ENCODE peak calls at places on chromosomes 1 and 21, in six cellular contexts. One of them, this sample, is unnamed. For H3K4me1, the result is how much of the 10 kb centered on the place peaks cover.

GRCh38 chr1:171715813-171716251 is 26.0 kb downstream of the VAMP4 start:
- DNase-seq in PC-3: peak
- DNase-seq in fibroblast of lung: peak
- DNase-seq in adrenal gland: no peak
- DNase-seq in A549: peak
- DNase-seq in body of pancreas: no peak
- DNase-seq in this sample: no peak

GRCh38 chr1:209617047-209617673 is 33.6 kb downstream of the CAMK1G start:
- DNase-seq in A549: no peak
- DNase-seq in PC-3: no peak
- DNase-seq in adrenal gland: no peak
- DNase-seq in body of pancreas: no peak
- DNase-seq in fibroblast of lung: no peak
- DNase-seq in this sample: peak

GRCh38 chr1:245216356-245217110 is 61.7 kb downstream of the KIF26B start:
- DNase-seq in PC-3: no peak
- DNase-seq in body of pancreas: no peak
- DNase-seq in adrenal gland: no peak
- DNase-seq in A549: no peak
- DNase-seq in fibroblast of lung: no peak
- DNase-seq in this sample: no peak

GRCh38 chr1:57088689-57089088 is 122.9 kb upstream of the C8B start:
- DNase-seq in fibroblast of lung: no peak
- DNase-seq in adrenal gland: no peak
- DNase-seq in A549: no peak
- DNase-seq in PC-3: no peak
- DNase-seq in body of pancreas: no peak
- DNase-seq in this sample: no peak

GRCh38 chr1:15128520-15129313 is 24.8 kb upstream of the TMEM51 start:
- DNase-seq in PC-3: peak
- DNase-seq in fibroblast of lung: peak
- DNase-seq in adrenal gland: peak
- DNase-seq in body of pancreas: peak
- DNase-seq in A549: peak
- DNase-seq in this sample: no peak

GRCh38 chr21:34004984-34005383 is 68.4 kb upstream of the MRPS6 start:
- DNase-seq in A549: no peak
- DNase-seq in fibroblast of lung: peak
- DNase-seq in PC-3: no peak
- DNase-seq in body of pancreas: no peak
- DNase-seq in adrenal gland: peak
- DNase-seq in this sample: no peak

GRCh38 chr1:247334378-247335133 is 2.9 kb upstream of the ZNF496 start:
- DNase-seq in body of pancreas: no peak
- DNase-seq in adrenal gland: no peak
- DNase-seq in fibroblast of lung: no peak
- DNase-seq in PC-3: no peak
- DNase-seq in A549: no peak
- DNase-seq in this sample: no peak

GRCh38 chr1:78304766-78305165 is 186.0 kb upstream of the PTGFR start:
- DNase-seq in adrenal gland: no peak
- DNase-seq in fibroblast of lung: peak
- DNase-seq in body of pancreas: no peak
- DNase-seq in A549: no peak
- DNase-seq in PC-3: no peak
- DNase-seq in this sample: no peak

GRCh38 chr1:111192643-111193519 is 7.6 kb downstream of the DENND2D start:
- DNase-seq in fibroblast of lung: no peak
- DNase-seq in PC-3: no peak
- DNase-seq in body of pancreas: no peak
- DNase-seq in adrenal gland: no peak
- DNase-seq in A549: no peak
- DNase-seq in this sample: no peak

GRCh38 chr1:110551278-110551809 is 32.4 kb upstream of the KCNA10 start:
- DNase-seq in body of pancreas: no peak
- DNase-seq in A549: no peak
- DNase-seq in PC-3: no peak
- DNase-seq in adrenal gland: no peak
- DNase-seq in fibroblast of lung: no peak
- DNase-seq in this sample: no peak

GRCh38 chr1:221900678-221901077 is 158.8 kb upstream of the DUSP10 start:
- DNase-seq in PC-3: no peak
- DNase-seq in A549: no peak
- DNase-seq in fibroblast of lung: no peak
- DNase-seq in adrenal gland: no peak
- DNase-seq in body of pancreas: no peak
- DNase-seq in this sample: no peak

GRCh38 chr1:228015276-228016180 is 8.7 kb downstream of the WNT3A start:
- DNase-seq in fibroblast of lung: no peak
- DNase-seq in body of pancreas: no peak
- DNase-seq in PC-3: peak
- DNase-seq in A549: no peak
- DNase-seq in adrenal gland: peak
- DNase-seq in this sample: peak

GRCh38 chr21:39258207-39258606 is 55.2 kb downstream of the BRWD1 start:
- DNase-seq in fibroblast of lung: no peak
- DNase-seq in body of pancreas: no peak
- DNase-seq in A549: no peak
- DNase-seq in PC-3: no peak
- DNase-seq in adrenal gland: no peak
- DNase-seq in this sample: no peak

GRCh38 chr1:228101994-228102790 is 933 bp downstream of the C1orf35 start:
- DNase-seq in A549: peak
- DNase-seq in body of pancreas: peak
- DNase-seq in fibroblast of lung: no peak
- DNase-seq in adrenal gland: no peak
- DNase-seq in PC-3: peak
- DNase-seq in this sample: peak

GRCh38 chr1:206464456-206464964 is 5.8 kb upstream of the IKBKE start:
- DNase-seq in PC-3: peak
- DNase-seq in adrenal gland: peak
- DNase-seq in fibroblast of lung: peak
- DNase-seq in body of pancreas: no peak
- DNase-seq in A549: peak
- DNase-seq in this sample: no peak

GRCh38 chr1:169779150-169779549 is 15.6 kb downstream of the METTL18 start:
- DNase-seq in A549: peak
- DNase-seq in PC-3: peak
- DNase-seq in fibroblast of lung: peak
- DNase-seq in adrenal gland: no peak
- DNase-seq in body of pancreas: no peak
- DNase-seq in this sample: no peak

GRCh38 chr1:208172389-208173140 is 71.6 kb downstream of the PLXNA2 start:
- DNase-seq in fibroblast of lung: no peak
- DNase-seq in A549: no peak
- DNase-seq in PC-3: peak
- DNase-seq in adrenal gland: no peak
- DNase-seq in body of pancreas: no peak
- DNase-seq in this sample: peak

GRCh38 chr1:201456499-201457309 is 12.3 kb downstream of the PHLDA3 start:
- DNase-seq in A549: peak
- DNase-seq in PC-3: peak
- DNase-seq in body of pancreas: peak
- DNase-seq in adrenal gland: peak
- DNase-seq in fibroblast of lung: peak
- DNase-seq in this sample: peak

GRCh38 chr1:214174508-214175199 is 106.3 kb upstream of the SMYD2 start:
- DNase-seq in adrenal gland: no peak
- DNase-seq in body of pancreas: no peak
- DNase-seq in A549: no peak
- DNase-seq in PC-3: no peak
- DNase-seq in fibroblast of lung: no peak
- DNase-seq in this sample: no peak

GRCh38 chr1:66436378-66437135 is 97.4 kb upstream of the SGIP1 start:
- DNase-seq in fibroblast of lung: peak
- DNase-seq in PC-3: peak
- DNase-seq in A549: peak
- DNase-seq in adrenal gland: no peak
- DNase-seq in body of pancreas: no peak
- DNase-seq in this sample: peak

GRCh38 chr1:22105611-22106207 is 37.2 kb downstream of the WNT4 start:
- DNase-seq in fibroblast of lung: peak
- DNase-seq in body of pancreas: no peak
- DNase-seq in PC-3: peak
- DNase-seq in A549: peak
- DNase-seq in adrenal gland: no peak
- DNase-seq in this sample: peak

DNA sequence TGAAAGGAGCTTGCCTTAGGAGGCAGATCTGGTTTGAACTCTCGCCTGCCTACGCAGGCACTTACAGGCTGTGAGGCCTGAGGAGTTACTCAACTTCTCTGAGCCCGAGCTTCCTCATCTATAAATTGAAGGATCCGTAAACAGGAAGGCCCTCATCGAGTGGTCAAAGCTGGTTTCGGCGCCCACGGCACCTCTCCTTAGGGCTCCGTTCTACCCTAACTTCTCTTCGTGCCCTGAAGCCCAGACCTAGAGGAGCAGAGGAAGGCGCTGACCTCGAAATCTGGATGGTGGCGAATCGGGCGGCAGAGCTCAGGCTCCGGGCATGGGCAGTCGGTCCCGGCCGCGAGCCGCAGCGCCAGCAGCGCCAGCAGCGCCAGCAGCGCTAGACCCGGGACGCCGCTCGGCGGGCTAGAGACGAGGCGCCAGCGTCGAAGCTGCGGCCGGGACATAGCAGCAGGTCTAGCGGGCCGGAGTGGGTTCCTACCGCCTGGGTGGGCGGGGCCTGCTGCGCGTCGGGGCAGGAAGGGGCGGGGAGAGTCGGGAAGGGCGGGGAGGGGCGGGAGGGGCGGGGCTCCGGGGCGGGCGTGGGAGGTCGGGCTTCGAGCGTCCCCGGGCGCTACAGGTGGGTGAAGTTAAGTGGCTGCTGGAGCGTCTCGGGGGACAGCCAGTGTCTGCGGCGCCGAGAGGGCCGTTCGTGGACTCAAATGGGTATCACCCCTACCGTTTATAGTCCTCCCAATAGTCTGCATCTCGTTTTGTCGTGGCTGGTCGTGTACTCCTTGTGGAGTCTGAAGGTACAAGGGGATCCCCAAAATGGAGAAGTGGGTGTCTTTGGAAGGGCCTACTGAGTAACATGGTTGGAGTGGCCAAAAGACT is at the start of gene CTBS:
- DNase-seq in PC-3: peak
- DNase-seq in A549: peak
- DNase-seq in fibroblast of lung: peak
- DNase-seq in adrenal gland: peak
- DNase-seq in body of pancreas: peak
- DNase-seq in this sample: peak
- H3K27ac ChIP-seq in PC-3: peak
- H3K27ac ChIP-seq in A549: peak
- H3K27ac ChIP-seq in fibroblast of lung: peak
- H3K27ac ChIP-seq in adrenal gland: peak
- H3K27ac ChIP-seq in body of pancreas: peak
- H3K27ac ChIP-seq in this sample: peak

GRCh38 chr1:168504064-168504837 is 39.5 kb downstream of the XCL2 start:
- DNase-seq in adrenal gland: peak
- DNase-seq in PC-3: no peak
- DNase-seq in fibroblast of lung: peak
- DNase-seq in A549: peak
- DNase-seq in body of pancreas: peak
- DNase-seq in this sample: peak
- H3K4me1 ChIP-seq in adrenal gland: under half
- H3K4me1 ChIP-seq in PC-3: under half
- H3K4me1 ChIP-seq in fibroblast of lung: under half
- H3K4me1 ChIP-seq in A549: under half
- H3K4me1 ChIP-seq in body of pancreas: under half
- H3K4me1 ChIP-seq in this sample: under half

GRCh38 chr1:27031235-27032118 is 18.8 kb upstream of the TENT5B start:
- DNase-seq in fibroblast of lung: peak
- DNase-seq in body of pancreas: peak
- DNase-seq in adrenal gland: peak
- DNase-seq in A549: no peak
- DNase-seq in PC-3: peak
- DNase-seq in this sample: peak
- TF ChIP-seq CTCF in fibroblast of lung: no peak
- TF ChIP-seq CTCF in body of pancreas: no peak
- TF ChIP-seq CTCF in adrenal gland: no peak
- TF ChIP-seq CTCF in A549: no peak
- TF ChIP-seq CTCF in PC-3: no peak
- TF ChIP-seq CTCF in this sample: peak

DNA sequence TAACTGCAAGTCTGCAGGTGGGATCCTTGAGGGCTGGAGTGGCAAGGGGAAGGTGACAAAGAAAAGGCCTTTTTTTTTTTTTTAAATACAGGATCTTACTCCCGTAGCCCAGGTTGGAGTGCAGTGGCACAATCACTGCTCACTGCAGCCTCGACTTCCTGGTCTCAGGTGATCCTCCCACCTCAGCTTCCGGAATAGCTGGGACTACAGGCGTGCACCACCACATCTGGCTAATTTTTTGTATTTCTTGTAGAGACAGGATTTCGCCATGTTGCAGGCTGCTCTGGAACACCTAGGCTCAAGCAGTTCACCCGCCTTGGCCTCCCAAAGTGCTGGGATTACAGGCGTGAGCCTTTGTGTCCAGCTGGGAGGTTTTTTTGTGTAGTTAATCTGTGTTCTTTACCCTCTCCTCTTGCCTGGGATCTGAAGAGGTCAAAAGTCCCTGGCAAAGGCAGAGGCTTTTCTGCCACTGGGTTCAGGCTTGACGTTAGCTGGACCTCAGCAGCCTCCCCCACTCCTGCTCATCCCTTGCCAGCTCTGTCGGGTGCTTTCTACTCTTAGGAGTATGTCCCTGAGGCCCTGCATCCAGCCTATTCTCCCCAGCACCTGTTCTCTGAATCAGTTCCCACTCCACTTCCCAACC is 5.2 kb downstream of the IL6R start:
- DNase-seq in adrenal gland: no peak
- DNase-seq in PC-3: no peak
- DNase-seq in A549: no peak
- DNase-seq in fibroblast of lung: no peak
- DNase-seq in body of pancreas: no peak
- DNase-seq in this sample: no peak
- H3K27ac ChIP-seq in adrenal gland: no peak
- H3K27ac ChIP-seq in PC-3: no peak
- H3K27ac ChIP-seq in A549: no peak
- H3K27ac ChIP-seq in fibroblast of lung: no peak
- H3K27ac ChIP-seq in body of pancreas: no peak
- H3K27ac ChIP-seq in this sample: no peak